ENCODE peak calls at places on chromosomes 16 and 17, in six cellular contexts. Q is Panc1, M is HCT116, G is kidney epithelial cell, W is nephron progenitor cell, N is tibial nerve. O is an unnamed sample.

GRCh38 chr17:44804301-44805061 is 25.6 kb downstream of the GJC1 start:
- DNase-seq in N (peak; percentile 48), M (no peak), W (no peak), Q (no peak), G (no peak), O (no peak)

GRCh38 chr17:8109669-8110455 is 8.5 kb downstream of the ALOXE3 start:
- DNase-seq in M (no peak), W (peak; percentile 78), N (peak; percentile 16), G (no peak), Q (no peak), O (no peak)

GRCh38 chr16:1082266-1082951 is 9.9 kb downstream of the SSTR5 start:
- DNase-seq in N (no peak), M (no peak), G (no peak), W (no peak), Q (no peak), O (no peak)

GRCh38 chr16:56860226-56861020 is 4.6 kb upstream of the SLC12A3 start:
- DNase-seq in Q (no peak), M (no peak), N (no peak), W (no peak), G (no peak), O (no peak)

GRCh38 chr16:57791903-57792461 is 10.3 kb downstream of the KIFC3 start:
- DNase-seq in M (no peak), G (no peak), N (no peak), W (no peak), Q (no peak), O (no peak)

GRCh38 chr17:37107406-37108083 is 158.8 kb downstream of the AATF start:
- DNase-seq in M (no peak), G (no peak), W (no peak), N (no peak), Q (no peak), O (no peak)

GRCh38 chr16:6148361-6148760 is 1050.8 kb upstream of the EEF2KMT start:
- DNase-seq in Q (no peak), G (no peak), N (no peak), W (no peak), M (no peak), O (no peak)

GRCh38 chr16:72848759-72849664 is 198.9 kb downstream of the ZFHX3 start:
- DNase-seq in Q (no peak), G (peak; percentile 67), W (peak; percentile 53), N (peak; percentile 79), M (peak; percentile 56), O (peak; percentile 98)

GRCh38 chr16:89199241-89200123 is 855 bp downstream of the SLC22A31 start:
- DNase-seq in W (no peak), M (no peak), G (no peak), N (no peak), Q (no peak), O (no peak)
- TF ChIP-seq CTCF in W (no peak), M (no peak), G (no peak), N (no peak), Q (no peak), O (no peak)

DNA sequence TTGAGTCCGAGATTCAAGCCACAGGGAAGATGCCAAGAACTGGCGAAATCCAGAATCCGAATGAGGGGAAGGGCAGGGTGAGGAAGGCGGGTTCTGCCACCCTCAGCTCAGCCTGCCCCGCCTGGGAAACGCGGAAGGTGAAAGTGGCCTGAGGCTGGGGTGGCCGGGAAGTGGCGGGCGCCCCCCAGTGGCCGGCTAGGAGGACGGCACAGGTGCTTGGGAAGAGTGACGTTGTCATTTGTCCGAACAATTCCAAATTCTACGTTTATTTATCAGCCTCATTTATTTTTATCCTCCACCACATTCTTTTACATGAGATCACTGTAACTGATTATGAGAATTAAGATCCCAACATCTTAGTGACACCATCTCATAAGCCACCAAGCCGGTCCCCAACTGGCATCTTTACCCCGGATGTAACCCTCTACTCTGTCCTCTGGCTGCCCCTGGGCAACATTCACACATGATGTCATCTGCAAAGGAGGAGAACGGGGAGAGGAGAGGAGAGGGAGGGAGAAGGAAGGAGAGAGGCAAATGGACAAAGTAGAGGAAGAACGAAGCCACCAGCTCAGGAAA is 21.3 kb downstream of the SRCIN1 start:
- DNase-seq in W (peak; percentile 76), M (no peak), G (no peak), Q (no peak), N (peak; percentile 28), O (no peak)
- TF ChIP-seq CTCF in W (peak; percentile 97), M (peak; percentile 96), G (peak; percentile 98), Q (peak; percentile 91), N (peak; percentile 95), O (peak; percentile 94)

GRCh38 chr17:11294826-11295225 is 53.8 kb downstream of the SHISA6 start:
- DNase-seq in G (no peak), Q (no peak), W (no peak), M (no peak), N (no peak), O (peak; percentile 42)

GRCh38 chr17:11293480-11293879 is 52.5 kb downstream of the SHISA6 start:
- DNase-seq in N (no peak), Q (no peak), M (no peak), G (no peak), W (no peak), O (peak; percentile 49)

GRCh38 chr17:11298401-11298800 is 57.4 kb downstream of the SHISA6 start:
- DNase-seq in Q (no peak), W (no peak), N (no peak), G (no peak), M (no peak), O (no peak)

GRCh38 chr17:11300201-11300600 is 59.2 kb downstream of the SHISA6 start:
- DNase-seq in G (no peak), W (no peak), Q (no peak), M (no peak), N (no peak), O (no peak)

GRCh38 chr17:11296994-11297393 is 56.0 kb downstream of the SHISA6 start:
- DNase-seq in M (no peak), G (no peak), N (no peak), Q (no peak), W (no peak), O (no peak)
- TF ChIP-seq CTCF in M (peak; percentile 43), G (peak; percentile 41), N (no peak), Q (no peak), W (peak; percentile 51), O (peak; percentile 49)

DNA sequence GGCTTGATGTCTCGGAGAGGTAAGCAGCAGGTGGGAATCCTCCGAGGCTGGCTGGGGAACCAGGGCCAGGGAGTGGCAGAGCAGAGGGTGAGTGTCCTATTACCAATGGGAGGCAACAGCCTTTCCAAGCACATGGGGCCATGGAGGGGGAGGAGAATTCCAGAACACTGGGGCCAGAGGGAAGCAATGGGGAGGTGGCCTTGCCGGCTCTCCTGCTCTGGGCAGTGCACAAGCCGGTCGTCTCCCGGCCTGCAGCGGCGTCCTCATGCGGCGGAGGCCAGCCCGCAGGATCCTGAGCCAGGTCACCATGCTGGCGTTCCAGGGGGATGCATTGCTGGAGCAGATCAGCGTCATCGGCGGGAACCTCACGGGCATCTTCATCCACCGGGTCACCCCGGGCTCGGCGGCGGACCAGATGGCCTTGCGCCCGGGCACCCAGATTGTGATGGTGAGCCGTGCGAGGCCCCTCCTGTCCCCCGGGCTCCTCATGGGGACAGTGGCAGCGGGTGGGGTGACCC is 21.9 kb downstream of the SGSH start:
- DNase-seq in W (peak; percentile 30), Q (no peak), M (no peak), G (no peak), N (no peak), O (no peak)
- TF ChIP-seq CTCF in W (no peak), Q (no peak), M (no peak), G (no peak), N (no peak), O (no peak)

DNA sequence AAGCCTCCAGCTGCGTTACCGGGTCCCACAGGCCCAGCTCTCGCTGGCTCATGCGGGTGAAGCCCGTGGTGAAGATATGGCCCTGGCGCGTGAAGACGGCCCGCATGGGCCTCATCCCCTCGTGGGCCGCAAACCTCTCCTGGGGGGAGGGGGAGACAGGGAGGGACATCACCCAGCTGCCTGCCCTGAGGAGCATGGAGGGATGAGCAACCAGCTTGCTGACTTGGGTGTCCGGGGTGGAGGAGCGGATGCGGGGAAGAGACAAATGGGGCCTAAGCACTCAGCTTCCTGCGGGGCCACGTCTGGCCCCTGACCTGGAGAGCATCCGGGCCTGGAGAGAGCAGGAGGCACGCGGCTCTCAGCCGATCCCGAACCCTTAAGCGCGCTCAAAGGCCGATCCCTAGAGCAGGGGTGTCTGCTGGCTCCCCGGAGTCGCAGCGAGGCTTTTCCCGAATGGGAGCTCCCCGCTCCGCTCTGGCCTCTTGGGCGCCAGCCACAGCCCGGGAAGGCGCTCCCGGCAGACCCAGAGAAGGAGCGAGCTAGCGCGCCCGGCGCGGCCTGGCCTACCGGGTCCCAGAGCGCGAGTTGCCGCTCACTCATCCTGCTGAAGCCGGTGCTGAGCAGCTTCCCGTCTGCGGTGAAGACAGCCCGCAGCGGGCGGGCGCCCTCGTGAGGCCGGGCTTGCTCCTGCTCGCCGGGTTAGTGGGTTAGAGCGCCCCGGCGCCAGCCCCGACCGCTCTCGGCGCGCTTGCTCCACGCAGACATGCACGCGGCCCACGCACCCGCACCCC is 5.0 kb downstream of the CORO6 start:
- DNase-seq in M (peak; percentile 50), W (peak; percentile 67), Q (no peak), N (no peak), G (no peak), O (no peak)
- TF ChIP-seq CTCF in M (peak; percentile 73), W (peak; percentile 53), Q (peak; percentile 91), N (peak; percentile 61), G (peak; percentile 72), O (peak; percentile 73)

GRCh38 chr17:61425682-61426481 is 26.2 kb downstream of the TBX2 start:
- DNase-seq in N (no peak), Q (no peak), W (no peak), M (peak; percentile 63), G (no peak), O (peak; percentile 74)
- TF ChIP-seq CTCF in N (no peak), Q (peak; percentile 60), W (no peak), M (peak; percentile 58), G (no peak), O (no peak)

GRCh38 chr16:47323241-47323640 is 137.6 kb downstream of the ITFG1 start:
- DNase-seq in M (no peak), Q (no peak), W (no peak), G (no peak), N (no peak), O (no peak)
- TF ChIP-seq CTCF in M (no peak), Q (no peak), W (no peak), G (no peak), N (no peak), O (no peak)

GRCh38 chr17:1473170-1473569 is 17.1 kb upstream of the CRK start:
- DNase-seq in G (no peak), N (no peak), W (no peak), M (no peak), Q (no peak), O (no peak)
- TF ChIP-seq CTCF in G (no peak), N (no peak), W (no peak), M (no peak), Q (no peak), O (no peak)

GRCh38 chr17:75764417-75764710 is 628 bp downstream of the GALK1 start:
- DNase-seq in W (no peak), Q (no peak), G (no peak), N (no peak), M (no peak), O (no peak)

GRCh38 chr17:75763613-75764416 is 1.2 kb downstream of the GALK1 start:
- DNase-seq in M (no peak), Q (no peak), W (no peak), N (no peak), G (no peak), O (no peak)

GRCh38 chr17:75765981-75766380 is 989 bp upstream of the GALK1 start:
- DNase-seq in Q (no peak), G (no peak), N (no peak), M (no peak), W (no peak), O (no peak)

GRCh38 chr17:75763269-75763607 is 1.8 kb downstream of the GALK1 start:
- DNase-seq in G (no peak), Q (no peak), N (no peak), M (no peak), W (no peak), O (no peak)

GRCh38 chr17:75764711-75765421 is at the start of gene GALK1:
- DNase-seq in Q (no peak), N (peak; percentile 61), M (no peak), W (peak; percentile 80), G (no peak), O (peak; percentile 89)
- TF ChIP-seq CTCF in Q (peak; percentile 83), N (peak; percentile 56), M (no peak), W (no peak), G (peak; percentile 71), O (peak; percentile 63)